ENCODE peak calls at places on chromosomes 16 and 17, in five cellular contexts. K is smooth muscle cell of the brain vasculature, V is EH, U is WTC11, G is GOT3. R is an unnamed sample.

GRCh38 chr17:56656961-56657360 is 63.5 kb downstream of the NOG start:
- DNase-seq in K (no peak), V (no peak), U (no peak), G (no peak), R (no peak)

GRCh38 chr17:34725008-34725407 is 145.6 kb downstream of the TMEM132E start:
- DNase-seq in G (no peak), U (no peak), V (no peak), K (no peak), R (no peak)

GRCh38 chr16:4091638-4092037 is 24.6 kb downstream of the ADCY9 start:
- DNase-seq in K (no peak), V (no peak), G (no peak), U (no peak), R (no peak)

GRCh38 chr17:45851873-45852272 is 7.2 kb downstream of the SPPL2C start:
- DNase-seq in K (no peak), V (no peak), G (no peak), U (no peak), R (no peak)

GRCh38 chr17:60077672-60078519 is 825 bp downstream of the HEATR6 start:
- DNase-seq in U (no peak), V (no peak), K (no peak), G (no peak), R (no peak)

GRCh38 chr16:86215979-86216585 is 294.2 kb upstream of the FOXF1 start:
- DNase-seq in G (no peak), K (no peak), U (no peak), V (no peak), R (no peak)

GRCh38 chr16:57810197-57811024 is 8.1 kb upstream of the KIFC3 start:
- DNase-seq in G (no peak), U (peak), K (no peak), V (peak), R (no peak)

GRCh38 chr17:45298546-45299285 is 18.1 kb downstream of the MAP3K14 start:
- DNase-seq in G (no peak), V (peak), U (no peak), K (no peak), R (no peak)

GRCh38 chr17:39340731-39341130 is 60.7 kb downstream of the FBXL20 start:
- DNase-seq in G (no peak), V (no peak), U (no peak), K (no peak), R (no peak)

GRCh38 chr16:89026121-89026612 is 49.2 kb upstream of the CBFA2T3 start:
- DNase-seq in V (no peak), U (peak), K (no peak), G (no peak), R (no peak)

GRCh38 chr17:47806913-47807255 is 14.7 kb downstream of the OSBPL7 start:
- DNase-seq in V (no peak), K (no peak), G (no peak), U (no peak), R (no peak)

GRCh38 chr17:301681-302299 is 50.8 kb downstream of the RPH3AL start:
- DNase-seq in G (no peak), U (no peak), K (no peak), V (no peak), R (no peak)

GRCh38 chr17:73588291-73589095 is 55.8 kb downstream of the SDK2 start:
- DNase-seq in U (no peak), G (no peak), V (no peak), K (no peak), R (no peak)

GRCh38 chr16:80200079-80200478 is 340.7 kb upstream of the DYNLRB2 start:
- DNase-seq in V (peak), U (no peak), K (no peak), G (no peak), R (no peak)

GRCh38 chr16:1413684-1414531 is 596 bp downstream of the UNKL start:
- DNase-seq in V (peak), U (peak), G (no peak), K (no peak), R (no peak)